ENCODE peak calls at places on chromosome 14, in nine cellular contexts. B is astrocyte of the spinal cord, H is MM.1S, E is adrenal gland, A is cardiac fibroblast, K is left ventricle myocardium inferior, L is neuronal stem cell, D is cardiac muscle cell, S is skeletal muscle cell. Q is an unnamed sample.
A peak's percentile ranks its signal among the peaks of the same experiment; 100 is the strongest.

GRCh38 chr14:26841920-26842741 is 244.3 kb upstream of the NOVA1 start:
- DNase-seq in K (no peak), D (peak; percentile 98), A (peak; percentile 97), H (no peak), S (peak; percentile 97), B (peak; percentile 96), E (peak; percentile 68), L (no peak), Q (peak; percentile 24)

GRCh38 chr14:20612403-20612802 is 21.2 kb upstream of the RNASE12 start:
- DNase-seq in H (peak; percentile 21), E (no peak), A (no peak), K (no peak), L (no peak), D (no peak), S (no peak), B (no peak), Q (no peak)

GRCh38 chr14:51458563-51458955 is 193.2 kb upstream of the FRMD6 start:
- DNase-seq in D (no peak), A (peak; percentile 96), E (no peak), K (no peak), L (no peak), B (peak; percentile 91), H (no peak), S (peak; percentile 82), Q (no peak)

GRCh38 chr14:58941666-58942065 is 246.8 kb upstream of the DAAM1 start:
- DNase-seq in H (no peak), K (no peak), D (peak; percentile 23), B (peak; percentile 56), S (no peak), A (no peak), L (no peak), E (no peak), Q (no peak)

GRCh38 chr14:105563347-105563737 is 37.0 kb downstream of the TMEM121 start:
- DNase-seq in E (no peak), A (no peak), S (no peak), H (no peak), K (no peak), L (no peak), D (no peak), B (no peak), Q (no peak)

GRCh38 chr14:105485720-105486332 is 860 bp upstream of the CRIP1 start:
- DNase-seq in B (no peak), A (no peak), E (no peak), L (no peak), D (peak; percentile 21), H (no peak), K (peak; percentile 46), S (no peak), Q (no peak)

GRCh38 chr14:97359391-97359790 is 562.2 kb downstream of the VRK1 start:
- DNase-seq in D (no peak), S (no peak), E (no peak), A (no peak), K (no peak), H (no peak), L (no peak), B (no peak), Q (no peak)

GRCh38 chr14:46259536-46259935 is 392.0 kb downstream of the RPL10L start:
- DNase-seq in K (no peak), E (no peak), D (no peak), B (no peak), S (no peak), L (peak; percentile 1), A (no peak), H (peak; percentile 56), Q (no peak)

GRCh38 chr14:93317200-93317599 is 15.6 kb downstream of the BTBD7 start:
- DNase-seq in H (no peak), K (no peak), L (no peak), S (no peak), B (no peak), E (no peak), A (no peak), D (no peak), Q (no peak)

GRCh38 chr14:31987691-31988090 is 89.4 kb upstream of the ARHGAP5 start:
- DNase-seq in S (no peak), K (no peak), B (no peak), A (no peak), D (no peak), H (no peak), E (no peak), L (no peak), Q (no peak)

GRCh38 chr14:104536942-104537612 is 42.5 kb upstream of the C14orf180 start:
- DNase-seq in A (peak; percentile 65), D (peak; percentile 57), B (peak; percentile 2), K (no peak), E (peak; percentile 22), H (no peak), L (no peak), S (peak; percentile 14), Q (peak; percentile 33)

GRCh38 chr14:105413542-105413886 is 6.1 kb upstream of the MTA1 start:
- DNase-seq in H (no peak), S (no peak), B (no peak), E (no peak), D (no peak), K (no peak), L (no peak), A (no peak), Q (no peak)

GRCh38 chr14:60720391-60720790 is 3.8 kb downstream of the SIX4 start:
- DNase-seq in E (no peak), H (no peak), B (no peak), A (no peak), L (no peak), S (no peak), K (no peak), D (no peak), Q (no peak)
- H3K4me3 ChIP-seq in E (no peak overlapping the region), H (no peak overlapping the region), B (peak overlapping the region; percentile 57), A (no peak overlapping the region), L (no peak overlapping the region), S (peak overlapping the region; percentile 78), K (no peak overlapping the region), D (no peak overlapping the region), Q (no peak overlapping the region)

GRCh38 chr14:80428171-80428570 is 216.9 kb upstream of the DIO2 start:
- DNase-seq in B (peak; percentile 12), A (peak; percentile 36), S (no peak), K (no peak), H (no peak), L (no peak), E (no peak), D (peak; percentile 64), Q (no peak)

GRCh38 chr14:80419769-80420168 is 208.5 kb upstream of the DIO2 start:
- DNase-seq in L (no peak), S (no peak), E (no peak), B (peak; percentile 4), K (no peak), D (no peak), A (no peak), H (no peak), Q (no peak)

GRCh38 chr14:80427101-80427500 is 215.8 kb upstream of the DIO2 start:
- DNase-seq in E (no peak), S (peak; percentile 32), L (no peak), B (peak; percentile 43), D (peak; percentile 43), K (no peak), H (no peak), A (peak; percentile 37), Q (no peak)

GRCh38 chr14:80426686-80427085 is 215.4 kb upstream of the DIO2 start:
- DNase-seq in E (no peak), D (peak; percentile 60), H (no peak), L (no peak), S (peak; percentile 27), B (peak; percentile 23), A (peak; percentile 81), K (no peak), Q (no peak)

GRCh38 chr14:80425686-80426085 is 214.4 kb upstream of the DIO2 start:
- DNase-seq in D (peak; percentile 91), A (peak; percentile 98), K (no peak), E (no peak), B (peak; percentile 88), L (no peak), S (peak; percentile 67), H (no peak), Q (no peak)
- H3K4me3 ChIP-seq in D (no peak overlapping the region), A (no peak overlapping the region), K (no peak overlapping the region), E (no peak overlapping the region), B (no peak overlapping the region), L (no peak overlapping the region), S (no peak overlapping the region), H (no peak overlapping the region), Q (no peak overlapping the region)

DNA sequence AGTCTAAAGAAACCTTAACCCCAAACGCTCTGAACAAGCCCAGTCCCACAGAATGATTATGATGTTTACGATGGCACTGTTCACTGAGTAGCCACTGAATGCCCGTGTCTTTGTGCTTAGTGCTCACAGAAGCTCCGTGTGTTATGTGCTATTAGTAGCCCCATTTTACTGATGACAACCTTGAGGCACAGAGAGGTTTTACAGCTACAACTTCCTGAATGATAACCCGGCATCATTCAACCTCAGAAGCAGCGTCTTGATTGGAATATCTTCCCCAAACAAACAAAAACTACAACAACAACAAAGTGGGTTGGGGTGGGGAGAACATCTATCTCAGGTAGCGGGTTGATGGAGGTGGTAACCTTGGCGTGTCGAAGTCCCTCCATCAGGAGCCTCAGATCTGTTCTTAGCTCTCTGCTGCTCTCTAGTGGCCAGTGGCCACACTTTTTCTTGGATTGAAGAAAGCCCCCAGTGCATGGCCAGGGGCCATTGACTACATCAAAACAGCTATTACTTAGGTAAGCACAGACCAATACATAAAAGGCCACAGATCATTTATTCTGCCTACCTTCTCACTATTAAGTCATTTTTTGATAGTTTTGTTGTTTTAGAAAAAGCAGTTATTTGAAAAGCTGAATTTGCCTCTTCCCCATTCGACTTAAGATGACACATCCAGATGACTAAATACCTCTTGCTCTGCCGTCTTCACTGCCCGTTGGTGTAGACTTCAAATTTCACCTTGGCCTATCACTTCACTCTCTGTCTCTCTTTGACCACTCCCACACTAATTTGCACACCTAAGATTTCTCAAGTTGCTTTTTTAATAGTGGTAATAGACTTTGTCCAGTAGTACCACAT is 376.9 kb downstream of the GALC start:
- DNase-seq in K (peak; percentile 21), L (peak; percentile 64), H (peak; percentile 70), A (peak; percentile 42), B (peak; percentile 45), E (peak; percentile 45), S (no peak), D (peak; percentile 48), Q (peak; percentile 8)
- H3K4me3 ChIP-seq in K (no peak overlapping the region), L (no peak overlapping the region), H (peak overlapping the region; percentile 30), A (no peak overlapping the region), B (no peak overlapping the region), E (no peak overlapping the region), S (no peak overlapping the region), D (no peak overlapping the region), Q (no peak overlapping the region)

GRCh38 chr14:75250800-75251199 is 27.8 kb upstream of the FOS start:
- DNase-seq in D (no peak), L (no peak), K (no peak), S (no peak), E (no peak), B (no peak), A (no peak), H (no peak), Q (no peak)

GRCh38 chr14:75252254-75252837 is 26.3 kb upstream of the FOS start:
- DNase-seq in E (peak; percentile 36), B (no peak), D (no peak), S (no peak), A (no peak), L (no peak), H (no peak), K (no peak), Q (no peak)

GRCh38 chr14:75247939-75248338 is 30.7 kb upstream of the FOS start:
- DNase-seq in L (no peak), E (no peak), S (no peak), D (no peak), K (no peak), H (no peak), A (no peak), B (no peak), Q (no peak)

GRCh38 chr14:75249251-75249957 is 29.2 kb upstream of the FOS start:
- DNase-seq in A (no peak), K (no peak), S (no peak), E (no peak), H (peak; percentile 92), L (no peak), D (no peak), B (peak; percentile 33), Q (peak; percentile 26)

GRCh38 chr14:75249958-75250336 is 28.7 kb upstream of the FOS start:
- DNase-seq in D (no peak), A (no peak), S (no peak), H (peak; percentile 44), K (no peak), B (no peak), L (no peak), E (no peak), Q (no peak)
- H3K4me3 ChIP-seq in D (no peak overlapping the region), A (no peak overlapping the region), S (no peak overlapping the region), H (no peak overlapping the region), K (no peak overlapping the region), B (no peak overlapping the region), L (no peak overlapping the region), E (no peak overlapping the region), Q (no peak overlapping the region)

Q was measured in prostate gland.